ENCODE peak calls at places on chromosomes 11 and 22, in six cellular contexts. Q is endothelial cell of umbilical vein, E is HepG2, S is NB4, G is K562, R is GM12878. U is an unnamed sample.

GRCh38 chr11:45144126-45145082 is 2.0 kb upstream of the PRDM11 start:
- DNase-seq in S (no peak), R (no peak), G (no peak), Q (no peak), E (no peak), U (no peak)

GRCh38 chr22:39463277-39463676 is 6.5 kb downstream of the MGAT3 start:
- DNase-seq in R (no peak), S (no peak), E (no peak), G (no peak), Q (no peak), U (no peak)

GRCh38 chr11:117529767-117530166 is 202.1 kb downstream of the CEP164 start:
- DNase-seq in G (no peak), Q (no peak), S (no peak), E (no peak), R (no peak), U (no peak)

GRCh38 chr11:33040127-33040861 is 922 bp downstream of the TCP11L1 start:
- DNase-seq in S (no peak), Q (no peak), E (no peak), G (peak), R (no peak), U (peak)

GRCh38 chr11:99822846-99823565 is 802.3 kb downstream of the CNTN5 start:
- DNase-seq in R (no peak), G (no peak), Q (no peak), E (no peak), S (no peak), U (no peak)

GRCh38 chr11:66854231-66854661 is 2.6 kb upstream of the LRFN4 start:
- DNase-seq in E (no peak), G (no peak), S (no peak), R (no peak), Q (no peak), U (no peak)

GRCh38 chr22:27791494-27792241 is 9.9 kb downstream of the MN1 start:
- DNase-seq in G (no peak), E (no peak), R (no peak), S (no peak), Q (no peak), U (no peak)

GRCh38 chr11:115324569-115325432 is 179.4 kb downstream of the CADM1 start:
- DNase-seq in Q (peak), S (peak), R (peak), G (peak), E (peak), U (peak)

GRCh38 chr11:10895285-10895684 is 37.4 kb upstream of the ZBED5 start:
- DNase-seq in G (no peak), R (no peak), S (no peak), Q (no peak), E (no peak), U (no peak)

GRCh38 chr11:34680918-34681554 is 60.1 kb downstream of the EHF start:
- DNase-seq in S (no peak), Q (peak), R (no peak), E (peak), G (no peak), U (peak)

GRCh38 chr11:83008581-83008923 is 63.1 kb downstream of the RAB30 start:
- DNase-seq in G (no peak), E (peak), S (no peak), Q (no peak), R (no peak), U (no peak)

GRCh38 chr22:27310966-27311665 is 490.4 kb downstream of the MN1 start:
- DNase-seq in Q (no peak), G (no peak), S (no peak), R (no peak), E (no peak), U (no peak)

GRCh38 chr22:46450931-46451660 is 86.3 kb downstream of the CELSR1 start:
- DNase-seq in R (no peak), S (no peak), E (no peak), Q (no peak), G (no peak), U (no peak)

GRCh38 chr22:27445876-27446275 is 355.7 kb downstream of the MN1 start:
- DNase-seq in R (no peak), S (no peak), G (no peak), E (no peak), Q (no peak), U (no peak)

GRCh38 chr11:74687237-74688005 is 43.8 kb downstream of the CHRDL2 start:
- DNase-seq in E (no peak), S (peak), R (no peak), G (no peak), Q (no peak), U (no peak)

GRCh38 chr11:78940500-78941225 is 366.0 kb upstream of the NARS2 start:
- DNase-seq in G (no peak), E (peak), S (no peak), Q (no peak), R (no peak), U (no peak)

GRCh38 chr11:14318581-14318981 is 40.4 kb downstream of the RRAS2 start:
- DNase-seq in Q (peak), E (no peak), G (no peak), S (no peak), R (no peak), U (no peak)

GRCh38 chr22:21984793-21985192 is 2.2 kb upstream of the TOP3B start:
- DNase-seq in E (no peak), Q (peak), G (peak), S (peak), R (no peak), U (no peak)

GRCh38 chr22:41925783-41926460 is 684 bp downstream of the TNFRSF13C start:
- DNase-seq in Q (peak), R (no peak), G (peak), S (peak), E (peak), U (peak)

GRCh38 chr11:78203184-78203583 is 14.5 kb downstream of the USP35 start:
- DNase-seq in E (no peak), R (no peak), Q (no peak), G (no peak), S (no peak), U (no peak)

GRCh38 chr11:70091651-70092050 is 13.5 kb downstream of the ANO1 start:
- DNase-seq in G (no peak), E (no peak), R (no peak), S (no peak), Q (no peak), U (no peak)

GRCh38 chr22:48369789-48370507 is 1457.7 kb downstream of the BRD1 start:
- DNase-seq in R (no peak), G (no peak), E (peak), Q (no peak), S (no peak), U (peak)

GRCh38 chr11:28086569-28086968 is 21.4 kb downstream of the KIF18A start:
- DNase-seq in S (no peak), Q (peak), G (no peak), R (no peak), E (no peak), U (no peak)

GRCh38 chr11:129992161-129992944 is 10.3 kb downstream of the PRDM10 start:
- DNase-seq in Q (peak), R (no peak), S (peak), G (peak), E (peak), U (peak)

GRCh38 chr11:72618801-72619200 is 55.4 kb downstream of the PDE2A start:
- DNase-seq in Q (no peak), S (no peak), R (no peak), G (no peak), E (no peak), U (no peak)

GRCh38 chr22:43013355-43014061 is 1.4 kb downstream of the PACSIN2 start:
- DNase-seq in Q (peak), G (no peak), S (peak), E (peak), R (no peak), U (no peak)

GRCh38 chr11:112694813-112695212 is 266.4 kb upstream of the NCAM1 start:
- DNase-seq in R (no peak), S (peak), Q (no peak), G (no peak), E (no peak), U (peak)

GRCh38 chr11:76738618-76739220 is 44.4 kb upstream of the TSKU start:
- DNase-seq in R (no peak), G (no peak), S (no peak), E (no peak), Q (peak), U (no peak)
- TF ChIP-seq MYC in R (no peak), G (no peak), S (no peak), E (no peak), Q (no peak), U (no peak)

GRCh38 chr22:50031189-50032091 is 18.9 kb upstream of the IL17REL start:
- DNase-seq in G (no peak), Q (no peak), S (no peak), E (no peak), R (no peak), U (no peak)

GRCh38 chr22:50032109-50032871 is 19.7 kb upstream of the IL17REL start:
- DNase-seq in G (no peak), Q (no peak), E (no peak), S (no peak), R (no peak), U (no peak)

GRCh38 chr22:50025993-50026392 is 13.4 kb upstream of the IL17REL start:
- DNase-seq in E (no peak), G (no peak), S (no peak), R (no peak), Q (no peak), U (no peak)

GRCh38 chr22:50030315-50031188 is 18.0 kb upstream of the IL17REL start:
- DNase-seq in R (no peak), S (peak), E (peak), Q (peak), G (peak), U (peak)

DNA sequence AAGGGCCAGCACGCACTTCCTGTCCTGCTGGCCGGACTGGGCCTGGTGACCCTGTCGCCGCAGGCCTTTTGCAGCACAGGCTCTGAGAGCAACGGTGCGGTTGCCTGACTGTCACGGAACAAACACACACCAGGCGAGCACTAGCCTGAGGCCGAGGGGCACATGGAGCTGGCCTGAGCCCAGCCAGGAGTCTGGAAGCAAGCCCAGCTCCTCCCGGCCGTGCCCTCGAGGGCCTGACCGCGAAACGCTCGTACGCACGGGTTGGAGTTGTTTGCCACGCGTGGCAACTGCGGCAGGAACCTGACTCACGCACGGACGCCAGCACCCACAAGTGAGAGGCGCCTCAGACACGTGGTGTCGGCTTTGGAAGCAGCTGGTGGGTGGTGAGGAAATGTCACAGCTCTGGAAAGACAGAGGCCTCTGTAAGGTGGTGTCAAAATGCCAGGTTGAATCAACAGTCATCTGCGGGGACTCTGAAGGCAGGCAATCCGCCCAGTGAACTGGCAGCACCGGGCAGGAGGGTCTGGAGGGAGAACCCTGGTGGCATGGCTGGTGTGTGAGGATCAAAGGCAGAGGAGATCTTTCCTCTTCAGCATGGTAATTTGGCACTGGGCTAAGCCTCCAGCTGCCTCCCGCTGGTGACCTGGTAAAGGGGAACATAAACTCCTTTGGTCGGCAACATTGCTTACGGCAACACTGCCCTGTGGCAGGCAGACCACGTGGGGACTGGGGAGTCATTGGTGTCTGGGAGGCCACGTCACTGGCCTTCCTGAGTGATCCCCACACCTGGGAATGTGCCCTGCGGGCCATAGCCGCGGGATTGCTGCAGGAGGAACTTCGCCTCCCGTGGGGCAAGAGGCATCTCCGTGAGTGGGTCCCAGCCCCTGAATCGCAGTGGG is 15.3 kb upstream of the IL17REL start:
- DNase-seq in Q (no peak), E (no peak), S (peak), R (no peak), G (no peak), U (peak)
- TF ChIP-seq MYC in Q (no peak), E (no peak), S (no peak), R (no peak), G (no peak), U (no peak)

DNA sequence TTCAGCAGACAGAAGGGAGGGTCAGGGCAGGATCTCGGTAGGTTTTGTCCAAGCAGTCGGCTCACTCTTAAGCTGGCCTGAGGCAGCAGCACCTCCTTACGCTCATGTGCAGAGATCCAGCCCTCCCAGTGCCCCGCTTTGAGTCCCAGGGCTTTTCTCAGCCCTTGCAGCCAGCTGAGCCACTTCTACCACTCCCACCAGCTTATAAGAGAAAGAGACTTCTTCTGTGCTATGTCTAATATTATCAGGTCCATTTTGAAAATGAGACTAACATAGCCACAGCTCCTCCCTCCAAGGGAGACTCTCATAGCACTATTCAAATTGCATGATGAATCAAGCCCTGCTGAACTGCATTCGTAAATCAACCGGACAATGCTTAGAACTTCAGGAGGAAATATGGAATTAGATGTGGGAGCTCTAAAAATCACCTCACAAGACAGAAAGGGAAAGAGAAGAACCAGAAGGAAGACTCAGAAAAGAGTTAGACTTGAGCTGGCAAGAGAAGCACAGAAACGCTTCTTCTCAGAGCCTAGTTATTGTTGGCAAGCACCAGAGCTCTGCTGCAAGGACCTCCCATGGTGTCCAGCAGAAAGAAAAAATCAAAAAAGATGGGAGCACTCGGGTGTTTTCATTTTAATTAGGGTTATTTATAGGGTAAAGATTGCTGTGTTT is 181.5 kb downstream of the ETS1 start:
- DNase-seq in S (no peak), Q (no peak), E (no peak), G (no peak), R (no peak), U (no peak)
- TF ChIP-seq MYC in S (no peak), Q (no peak), E (no peak), G (no peak), R (no peak), U (no peak)

DNA sequence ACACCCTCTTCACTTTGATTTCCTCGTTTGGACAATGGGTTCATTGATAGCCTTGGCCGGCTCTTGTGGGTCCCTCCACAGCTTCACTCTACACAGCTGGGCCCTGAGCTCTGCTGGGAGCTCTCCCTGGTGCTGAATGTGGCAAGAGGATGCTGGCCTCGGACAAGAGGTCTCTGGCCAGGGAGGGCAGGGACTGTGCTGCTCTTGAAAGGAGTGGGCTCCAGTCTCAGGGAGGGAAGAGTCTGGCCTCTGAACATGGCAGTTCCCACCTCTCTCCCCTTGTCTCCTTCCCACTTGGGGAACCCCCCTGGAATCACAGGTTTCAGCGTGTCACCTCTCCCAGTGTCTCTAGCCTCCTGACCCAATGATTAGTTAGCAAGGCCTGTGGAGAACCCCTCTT is 3.0 kb upstream of the CABP7 start:
- DNase-seq in S (peak), G (peak), R (no peak), E (peak), Q (peak), U (peak)
- TF ChIP-seq MYC in S (no peak), G (no peak), R (no peak), E (peak), Q (no peak), U (no peak)